ENCODE peak calls at places on chromosomes 13 and 19, in eight cellular contexts. J is astrocyte, H is skeletal muscle cell, L is left ventricle myocardium inferior, N is heart left ventricle, A is ascending aorta, F is MG63, E is pancreas. S is an unnamed sample.

GRCh38 chr19:49555600-49556411 is 24.6 kb downstream of the NOSIP start:
- DNase-seq in H (no peak), F (peak), E (peak), J (no peak), A (peak), L (peak), N (peak), S (no peak)

GRCh38 chr13:97726664-97727235 is 226.7 kb upstream of the IPO5 start:
- DNase-seq in E (no peak), L (no peak), N (no peak), F (no peak), A (peak), J (no peak), H (peak), S (no peak)

GRCh38 chr13:100675660-100676129 is 1.1 kb upstream of the TMTC4 start:
- DNase-seq in H (no peak), N (no peak), L (no peak), E (no peak), A (no peak), F (no peak), J (no peak), S (no peak)

GRCh38 chr13:48808689-48809088 is 155.0 kb downstream of the CYSLTR2 start:
- DNase-seq in E (no peak), H (no peak), N (no peak), F (no peak), A (no peak), L (no peak), J (peak), S (no peak)

GRCh38 chr19:18644144-18645034 is 7.6 kb downstream of the KLHL26 start:
- DNase-seq in L (no peak), F (no peak), A (no peak), N (no peak), E (no peak), J (peak), H (no peak), S (no peak)

GRCh38 chr13:23898101-23898500 is 799 bp upstream of the C1QTNF9B start:
- DNase-seq in H (peak), L (no peak), A (no peak), E (no peak), J (peak), F (no peak), N (no peak), S (no peak)

GRCh38 chr19:5585461-5586299 is 17.9 kb upstream of the TINCR start:
- DNase-seq in N (no peak), H (no peak), E (no peak), J (no peak), F (no peak), L (no peak), A (no peak), S (no peak)

GRCh38 chr19:13036366-13036976 is 41.2 kb downstream of the NFIX start:
- DNase-seq in J (peak), H (no peak), N (peak), L (no peak), F (peak), E (no peak), A (peak), S (peak)

GRCh38 chr13:95530178-95530577 is 22.3 kb upstream of the CLDN10 start:
- DNase-seq in A (no peak), H (peak), N (no peak), F (peak), E (no peak), L (no peak), J (peak), S (peak)

GRCh38 chr19:22620912-22621311 is 13.2 kb upstream of the ZNF492 start:
- DNase-seq in H (no peak), F (no peak), L (no peak), J (no peak), E (no peak), A (no peak), N (no peak), S (no peak)

GRCh38 chr13:44397766-44398223 is 24.2 kb downstream of the SERP2 start:
- DNase-seq in N (no peak), H (peak), J (peak), F (no peak), A (peak), L (no peak), E (no peak), S (no peak)
- H3K4me3 ChIP-seq in N (peak), H (no peak), J (no peak), F (no peak), A (no peak), L (peak), E (no peak), S (no peak)

GRCh38 chr19:53985863-53986262 is 5.6 kb upstream of the CACNG6 start:
- DNase-seq in N (no peak), A (no peak), H (no peak), F (no peak), J (no peak), L (no peak), E (no peak), S (no peak)

GRCh38 chr19:53982611-53983010 is 8.8 kb upstream of the CACNG6 start:
- DNase-seq in F (peak), N (peak), J (no peak), H (no peak), A (no peak), E (peak), L (peak), S (no peak)

GRCh38 chr19:53981408-53981998 is 9.9 kb upstream of the CACNG6 start:
- DNase-seq in L (no peak), H (no peak), N (no peak), F (no peak), J (no peak), A (no peak), E (no peak), S (no peak)

GRCh38 chr19:53982056-53982455 is 9.4 kb upstream of the CACNG6 start:
- DNase-seq in J (no peak), N (no peak), L (no peak), F (no peak), E (no peak), H (no peak), A (no peak), S (no peak)

GRCh38 chr19:53983457-53984289 is 7.8 kb upstream of the CACNG6 start:
- DNase-seq in A (no peak), J (no peak), H (no peak), L (no peak), N (no peak), E (no peak), F (no peak), S (no peak)
- H3K4me3 ChIP-seq in A (no peak), J (no peak), H (no peak), L (no peak), N (no peak), E (no peak), F (no peak), S (no peak)

DNA sequence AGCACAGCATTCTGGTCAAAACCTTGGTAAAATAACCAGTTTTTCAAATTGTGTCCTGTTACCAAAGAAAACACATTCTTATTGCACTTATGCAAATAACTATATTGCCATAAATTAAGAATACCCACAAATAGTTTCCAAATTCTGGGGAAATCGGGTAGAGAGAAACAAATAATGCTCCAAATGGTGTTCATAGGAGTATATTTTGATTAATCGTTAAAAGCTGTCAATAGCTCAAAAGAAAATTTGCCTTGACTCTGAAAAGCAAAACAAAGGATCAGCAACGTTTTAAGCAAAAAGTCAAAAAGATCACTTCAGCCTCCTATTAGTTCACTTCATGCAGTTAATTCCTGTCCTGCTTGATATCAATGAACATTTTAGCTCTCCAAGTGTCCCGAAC is 22.2 kb upstream of the CEACAM21 start:
- DNase-seq in J (no peak), F (no peak), H (no peak), L (no peak), E (no peak), N (no peak), A (no peak), S (no peak)
- H3K4me3 ChIP-seq in J (no peak), F (no peak), H (no peak), L (no peak), E (no peak), N (no peak), A (no peak), S (no peak)

DNA sequence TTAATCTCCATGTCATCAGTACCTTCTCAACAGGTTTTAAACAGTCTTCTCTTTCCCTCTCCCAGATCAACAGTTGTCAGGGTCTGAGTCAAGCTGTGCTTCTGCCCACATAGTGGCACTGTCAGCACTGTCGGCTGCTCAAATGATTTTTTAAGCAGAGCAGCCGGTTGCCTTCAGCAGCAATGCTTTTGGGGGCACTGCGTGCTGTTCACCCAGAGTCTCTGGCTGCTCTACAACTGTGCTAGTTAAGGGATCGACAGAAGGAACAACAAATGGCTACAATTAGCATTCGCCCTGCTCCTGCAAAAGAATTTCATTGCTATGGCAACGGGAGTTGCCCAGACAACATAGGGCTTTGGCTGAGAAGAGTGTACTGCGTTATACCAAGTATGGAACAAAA is 412.9 kb downstream of the DIAPH3 start:
- DNase-seq in L (no peak), H (no peak), J (peak), A (no peak), F (no peak), E (no peak), N (no peak), S (no peak)
- H3K4me3 ChIP-seq in L (no peak), H (peak), J (peak), A (peak), F (no peak), E (no peak), N (peak), S (no peak)

S was measured in PC-9.